ENCODE peak calls at places on chromosome X, in eight cellular contexts. D, R, V, F, X, C, T and K are unnamed samples.

GRCh38 chrX:5979338-5979737 is 249.3 kb downstream of the NLGN4X start:
- DNase-seq in D (no peak), R (no peak), V (no peak), F (no peak), X (no peak), C (no peak), T (no peak), K (no peak)

GRCh38 chrX:18613930-18614639 is 57.8 kb downstream of the RS1 start:
- DNase-seq in D (no peak), R (no peak), V (no peak), F (no peak), X (no peak), C (no peak), T (no peak), K (no peak)

GRCh38 chrX:154024271-154024670 is 4.6 kb upstream of the IRAK1 start:
- DNase-seq in D (no peak), R (no peak), V (no peak), F (no peak), X (no peak), C (no peak), T (no peak), K (no peak)

GRCh38 chrX:139008185-139008584 is 296.7 kb upstream of the FGF13 start:
- DNase-seq in D (no peak), R (no peak), V (no peak), F (no peak), X (no peak), C (no peak), T (no peak), K (no peak)

GRCh38 chrX:143580266-143580665 is 55.6 kb downstream of the SLITRK4 start:
- DNase-seq in D (no peak), R (no peak), V (no peak), F (no peak), X (no peak), C (peak), T (no peak), K (no peak)

GRCh38 chrX:9847071-9847470 is 60.8 kb downstream of the SHROOM2 start:
- DNase-seq in D (no peak), R (no peak), V (peak), F (no peak), X (no peak), C (no peak), T (no peak), K (no peak)

GRCh38 chrX:69211701-69212100 is 46.4 kb upstream of the PJA1 start:
- DNase-seq in D (no peak), R (no peak), V (no peak), F (no peak), X (no peak), C (no peak), T (no peak), K (no peak)

GRCh38 chrX:34365482-34365881 is 233.4 kb upstream of the FAM47A start:
- DNase-seq in D (peak), R (peak), V (no peak), F (no peak), X (peak), C (no peak), T (no peak), K (no peak)

GRCh38 chrX:45479835-45480422 is 279.3 kb upstream of the DIPK2B start:
- DNase-seq in D (peak), R (peak), V (peak), F (no peak), X (no peak), C (no peak), T (no peak), K (no peak)